ENCODE peak calls at places on chromosomes 5 and 9, in eight cellular contexts. S is Right ventricle myocardium inferior; U is stimulated activated CD8-positive, alpha-beta memory T cell treated with anti-CD3 and anti-CD28 coated beads, Interleukin-4, amount 100 ng/mL, for 1 hour; C is activated CD4-positive, CD25-positive, alpha-beta regulatory T cell; A is amniotic stem cell; V is breast epithelium; Q is HCEC 1CT; J is activated CD8-positive, alpha-beta memory T cell treated with anti-CD3 and anti-CD28 coated beads, Interleukin-2, amount 50 U/mL, for 48 hours. X is an unnamed sample.

GRCh38 chr9:99073985-99074901 is 30.7 kb upstream of the TGFBR1 start:
- DNase-seq in A (no peak), C (no peak), Q (no peak), V (no peak), J (no peak), S (no peak), U (no peak), X (no peak)

GRCh38 chr5:12214631-12215030 is 310.4 kb upstream of the CTNND2 start:
- DNase-seq in V (no peak), C (no peak), S (no peak), J (no peak), A (no peak), U (no peak), Q (no peak), X (no peak)

GRCh38 chr9:26856413-26857032 is 36.1 kb downstream of the CAAP1 start:
- DNase-seq in S (no peak), U (no peak), A (no peak), J (no peak), V (no peak), C (no peak), Q (peak; percentile 46), X (peak; percentile 70)

GRCh38 chr9:93500571-93501298 is 47.4 kb upstream of the FAM120AOS start:
- DNase-seq in J (no peak), Q (no peak), C (no peak), U (no peak), V (no peak), A (no peak), S (no peak), X (no peak)

GRCh38 chr5:9339206-9339818 is 206.6 kb downstream of the SEMA5A start:
- DNase-seq in A (no peak), U (no peak), J (no peak), V (no peak), S (no peak), C (no peak), Q (peak; percentile 47), X (no peak)

GRCh38 chr5:77266291-77266690 is 55.8 kb downstream of the PDE8B start:
- DNase-seq in S (no peak), U (no peak), C (no peak), J (no peak), A (no peak), Q (peak; percentile 23), V (no peak), X (peak; percentile 33)

GRCh38 chr5:68368280-68368679 is 152.7 kb downstream of the PIK3R1 start:
- DNase-seq in V (no peak), S (no peak), A (no peak), Q (peak; percentile 16), C (no peak), U (no peak), J (no peak), X (no peak)

GRCh38 chr5:113331201-113331551 is 103.6 kb downstream of the TSSK1B start:
- DNase-seq in Q (peak; percentile 66), S (no peak), J (no peak), V (no peak), A (no peak), U (no peak), C (no peak), X (peak; percentile 56)

GRCh38 chr5:157744055-157745011 is 821 bp downstream of the LSM11 start:
- DNase-seq in Q (peak; percentile 9), S (peak; percentile 82), U (no peak), A (no peak), V (no peak), C (no peak), J (peak; percentile 70), X (peak; percentile 13)

GRCh38 chr9:80204054-80204453 is 632.3 kb downstream of the TLE4 start:
- DNase-seq in J (no peak), U (no peak), S (no peak), A (no peak), C (no peak), Q (peak; percentile 73), V (no peak), X (peak; percentile 12)

GRCh38 chr5:10682801-10683525 is 78.1 kb downstream of the DAP start:
- DNase-seq in J (no peak), C (no peak), U (no peak), S (no peak), V (no peak), A (no peak), Q (no peak), X (no peak)

GRCh38 chr5:6392571-6392970 is 14.2 kb upstream of the MED10 start:
- DNase-seq in A (no peak), C (no peak), V (no peak), J (no peak), Q (no peak), U (no peak), S (no peak), X (no peak)

GRCh38 chr5:142569905-142570304 is 116.0 kb downstream of the FGF1 start:
- DNase-seq in U (no peak), A (no peak), J (no peak), Q (no peak), V (no peak), C (no peak), S (no peak), X (no peak)

GRCh38 chr5:53877243-53877642 is 316.8 kb downstream of the NDUFS4 start:
- DNase-seq in J (no peak), V (no peak), A (peak; percentile 6), C (no peak), S (no peak), Q (peak; percentile 73), U (no peak), X (peak; percentile 73)

GRCh38 chr5:138440226-138441073 is 1.6 kb downstream of the REEP2 start:
- DNase-seq in C (no peak), U (no peak), S (no peak), Q (no peak), V (no peak), A (no peak), J (no peak), X (no peak)

GRCh38 chr5:28397502-28397941 is 1359.1 kb upstream of the CDH9 start:
- DNase-seq in A (no peak), C (no peak), U (no peak), S (no peak), Q (peak; percentile 39), V (no peak), J (no peak), X (peak; percentile 89)

GRCh38 chr5:171806976-171807823 is 21.6 kb downstream of the SMIM23 start:
- DNase-seq in U (no peak), V (no peak), C (no peak), J (no peak), A (no peak), Q (no peak), S (no peak), X (peak; percentile 5)

GRCh38 chr9:126114409-126114760 is 212.2 kb upstream of the MVB12B start:
- DNase-seq in Q (no peak), C (no peak), U (no peak), A (no peak), J (peak; percentile 20), S (peak; percentile 57), V (no peak), X (no peak)

GRCh38 chr9:14768561-14769234 is 46.2 kb upstream of the CER1 start:
- DNase-seq in J (no peak), S (no peak), U (no peak), Q (peak; percentile 24), C (no peak), V (no peak), A (peak; percentile 5), X (peak; percentile 69)

GRCh38 chr9:134928796-134929559 is 11.3 kb upstream of the FCN1 start:
- DNase-seq in A (no peak), S (peak; percentile 88), Q (no peak), V (no peak), C (no peak), J (no peak), U (no peak), X (no peak)

GRCh38 chr9:2241875-2242741 is 227.0 kb downstream of the SMARCA2 start:
- DNase-seq in C (no peak), S (peak; percentile 89), Q (peak; percentile 86), V (peak; percentile 85), A (peak; percentile 67), J (peak; percentile 86), U (no peak), X (peak; percentile 95)

GRCh38 chr9:37953775-37954437 is 50.0 kb upstream of the SLC25A51 start:
- DNase-seq in S (no peak), A (peak; percentile 92), J (peak; percentile 69), Q (peak; percentile 98), C (no peak), U (no peak), V (no peak), X (peak; percentile 97)

GRCh38 chr9:91342575-91342974 is 19.1 kb downstream of the AUH start:
- DNase-seq in Q (no peak), A (no peak), S (no peak), J (no peak), U (no peak), C (no peak), V (no peak), X (no peak)

GRCh38 chr9:4517274-4517673 is 27.0 kb downstream of the SLC1A1 start:
- DNase-seq in U (no peak), V (no peak), J (no peak), A (no peak), C (no peak), Q (no peak), S (no peak), X (peak; percentile 27)

GRCh38 chr9:23539311-23539710 is 286.7 kb downstream of the ELAVL2 start:
- DNase-seq in U (no peak), C (no peak), J (no peak), V (no peak), Q (no peak), S (no peak), A (no peak), X (no peak)

GRCh38 chr5:173721259-173722232 is 105.1 kb upstream of the BOD1 start:
- DNase-seq in A (no peak), S (no peak), U (no peak), V (no peak), J (no peak), C (no peak), Q (no peak), X (peak; percentile 47)

GRCh38 chr5:115571441-115571878 is 26.9 kb upstream of the FEM1C start:
- DNase-seq in J (no peak), C (no peak), S (no peak), A (no peak), V (no peak), Q (no peak), U (no peak), X (no peak)

GRCh38 chr5:172078027-172078426 is 71.6 kb upstream of the FBXW11 start:
- DNase-seq in V (no peak), C (no peak), J (no peak), U (no peak), Q (no peak), A (no peak), S (no peak), X (no peak)

GRCh38 chr5:68745459-68745858 is 348.4 kb upstream of the SLC30A5 start:
- DNase-seq in V (no peak), Q (no peak), U (no peak), C (no peak), J (no peak), A (no peak), S (no peak), X (no peak)

GRCh38 chr5:66744040-66744439 is 147.8 kb downstream of the MAST4 start:
- DNase-seq in J (no peak), Q (peak; percentile 15), V (no peak), C (no peak), U (no peak), A (no peak), S (peak; percentile 51), X (peak; percentile 55)

GRCh38 chr5:10707198-10708187 is 53.5 kb downstream of the DAP start:
- DNase-seq in V (no peak), J (no peak), S (no peak), U (no peak), A (no peak), C (no peak), Q (peak; percentile 71), X (no peak)

GRCh38 chr5:41735213-41735612 is 135.0 kb downstream of the OXCT1 start:
- DNase-seq in C (no peak), A (no peak), Q (no peak), J (no peak), U (no peak), V (no peak), S (no peak), X (no peak)

GRCh38 chr5:151896041-151896691 is 28.5 kb downstream of the GLRA1 start:
- DNase-seq in S (no peak), V (no peak), C (no peak), U (no peak), A (no peak), Q (peak; percentile 85), J (no peak), X (peak; percentile 91)

GRCh38 chr9:22044583-22044982 is 35.5 kb upstream of the CDKN2B start:
- DNase-seq in U (no peak), C (no peak), V (no peak), S (no peak), A (peak; percentile 44), Q (peak; percentile 92), J (no peak), X (peak; percentile 94)